ENCODE peak calls at places on chromosome 20, in eight cellular contexts. G, B, O, S, U, E, R and Y are unnamed samples.

GRCh38 chr20:8388707-8389106 is 256.6 kb downstream of the PLCB1 start:
- DNase-seq in G (no peak), B (no peak), O (peak), S (no peak), U (no peak), E (no peak), R (no peak), Y (no peak)

GRCh38 chr20:52490715-52491430 is 299.3 kb upstream of the ZFP64 start:
- DNase-seq in G (no peak), B (no peak), O (peak), S (no peak), U (peak), E (no peak), R (peak), Y (no peak)

GRCh38 chr20:24289737-24290481 is 179.5 kb upstream of the SYNDIG1 start:
- DNase-seq in G (no peak), B (no peak), O (no peak), S (no peak), U (no peak), E (no peak), R (no peak), Y (no peak)

GRCh38 chr20:54067606-54068174 is 2.7 kb downstream of the BCAS1 start:
- DNase-seq in G (no peak), B (no peak), O (peak), S (no peak), U (no peak), E (no peak), R (peak), Y (no peak)

GRCh38 chr20:14706555-14706954 is 369.1 kb upstream of the FLRT3 start:
- DNase-seq in G (no peak), B (no peak), O (no peak), S (no peak), U (no peak), E (no peak), R (no peak), Y (no peak)

GRCh38 chr20:59598625-59599310 is 5.6 kb upstream of the PHACTR3 start:
- DNase-seq in G (no peak), B (no peak), O (peak), S (no peak), U (no peak), E (peak), R (no peak), Y (peak)

GRCh38 chr20:32206383-32207210 is 946 bp downstream of the PLAGL2 start:
- DNase-seq in G (no peak), B (no peak), O (no peak), S (no peak), U (no peak), E (no peak), R (no peak), Y (no peak)

GRCh38 chr20:3876676-3877075 is 12.5 kb upstream of the PANK2 start:
- DNase-seq in G (no peak), B (no peak), O (no peak), S (no peak), U (no peak), E (no peak), R (no peak), Y (no peak)

GRCh38 chr20:6384368-6384767 is 261.5 kb upstream of the FERMT1 start:
- DNase-seq in G (no peak), B (no peak), O (no peak), S (no peak), U (no peak), E (no peak), R (no peak), Y (no peak)

GRCh38 chr20:37179671-37180524 is 550 bp upstream of the MROH8 start:
- DNase-seq in G (no peak), B (no peak), O (peak), S (no peak), U (peak), E (no peak), R (no peak), Y (no peak)

GRCh38 chr20:36128463-36129176 is 25.9 kb upstream of the EPB41L1 start:
- DNase-seq in G (no peak), B (no peak), O (peak), S (no peak), U (peak), E (no peak), R (peak), Y (no peak)

GRCh38 chr20:52105045-52105572 is 86.5 kb downstream of the ZFP64 start:
- DNase-seq in G (peak), B (no peak), O (peak), S (no peak), U (peak), E (peak), R (no peak), Y (no peak)

GRCh38 chr20:1373036-1373435 is 19.8 kb downstream of the FKBP1A start:
- DNase-seq in G (no peak), B (no peak), O (no peak), S (no peak), U (no peak), E (no peak), R (no peak), Y (no peak)

GRCh38 chr20:5918856-5919633 is 31.3 kb downstream of the TRMT6 start:
- DNase-seq in G (no peak), B (peak), O (peak), S (no peak), U (peak), E (no peak), R (peak), Y (no peak)

GRCh38 chr20:50746138-50746940 is 15.0 kb downstream of the PARD6B start:
- DNase-seq in G (no peak), B (no peak), O (no peak), S (no peak), U (peak), E (no peak), R (no peak), Y (no peak)

GRCh38 chr20:23190557-23190956 is 104.4 kb upstream of the CD93 start:
- DNase-seq in G (no peak), B (no peak), O (no peak), S (no peak), U (no peak), E (no peak), R (no peak), Y (no peak)

GRCh38 chr20:18831830-18832229 is 18.2 kb downstream of the SCP2D1 start:
- DNase-seq in G (no peak), B (no peak), O (peak), S (no peak), U (no peak), E (no peak), R (peak), Y (no peak)

GRCh38 chr20:32501709-32502108 is 83.4 kb downstream of the NOL4L start:
- DNase-seq in G (no peak), B (no peak), O (peak), S (no peak), U (peak), E (no peak), R (no peak), Y (no peak)

GRCh38 chr20:21511850-21512633 is 1.8 kb downstream of the NKX2-2 start:
- DNase-seq in G (no peak), B (no peak), O (no peak), S (no peak), U (no peak), E (no peak), R (no peak), Y (no peak)

GRCh38 chr20:1381753-1382591 is 10.9 kb downstream of the FKBP1A start:
- DNase-seq in G (no peak), B (no peak), O (no peak), S (no peak), U (no peak), E (no peak), R (no peak), Y (no peak)

GRCh38 chr20:20373046-20373706 is 5.3 kb downstream of the INSM1 start:
- DNase-seq in G (peak), B (no peak), O (peak), S (no peak), U (peak), E (no peak), R (no peak), Y (no peak)

GRCh38 chr20:51400051-51400926 is 142.2 kb downstream of the NFATC2 start:
- DNase-seq in G (no peak), B (peak), O (peak), S (peak), U (no peak), E (no peak), R (no peak), Y (no peak)

GRCh38 chr20:36865861-36866149 is 10.1 kb upstream of the TLDC2 start:
- DNase-seq in G (no peak), B (no peak), O (no peak), S (no peak), U (no peak), E (no peak), R (no peak), Y (no peak)

GRCh38 chr20:37295001-37295400 is 5.5 kb downstream of the MANBAL start:
- DNase-seq in G (peak), B (no peak), O (peak), S (no peak), U (peak), E (no peak), R (peak), Y (no peak)

GRCh38 chr20:18003897-18004296 is 35.1 kb downstream of the MGME1 start:
- DNase-seq in G (no peak), B (no peak), O (no peak), S (no peak), U (no peak), E (no peak), R (no peak), Y (no peak)

GRCh38 chr20:62291251-62292066 is 11.3 kb upstream of the ADRM1 start:
- DNase-seq in G (no peak), B (no peak), O (no peak), S (no peak), U (no peak), E (no peak), R (no peak), Y (no peak)

GRCh38 chr20:24948939-24949679 is at the start of gene CST7:
- DNase-seq in G (peak), B (peak), O (peak), S (peak), U (no peak), E (no peak), R (no peak), Y (no peak)

GRCh38 chr20:32463642-32464400 is 105.7 kb downstream of the ASXL1 start:
- DNase-seq in G (no peak), B (no peak), O (no peak), S (no peak), U (no peak), E (no peak), R (no peak), Y (no peak)

GRCh38 chr20:23214903-23215302 is 128.8 kb upstream of the CD93 start:
- DNase-seq in G (no peak), B (no peak), O (no peak), S (no peak), U (no peak), E (no peak), R (no peak), Y (no peak)

GRCh38 chr20:5989539-5989938 is 39.1 kb downstream of the MCM8 start:
- DNase-seq in G (no peak), B (no peak), O (no peak), S (no peak), U (no peak), E (no peak), R (no peak), Y (no peak)

GRCh38 chr20:10508060-10508459 is 73.0 kb downstream of the SLX4IP start:
- DNase-seq in G (no peak), B (no peak), O (peak), S (no peak), U (peak), E (no peak), R (no peak), Y (no peak)

GRCh38 chr20:44805991-44806729 is 4.2 kb downstream of the RIMS4 start:
- DNase-seq in G (peak), B (no peak), O (peak), S (no peak), U (peak), E (no peak), R (no peak), Y (no peak)

GRCh38 chr20:9458075-9458818 is 56.1 kb upstream of the LAMP5 start:
- DNase-seq in G (no peak), B (no peak), O (peak), S (no peak), U (no peak), E (peak), R (no peak), Y (no peak)
- TF ChIP-seq CTCF in G (no peak), B (no peak), O (peak), S (no peak), U (peak), E (peak), R (peak), Y (peak)

DNA sequence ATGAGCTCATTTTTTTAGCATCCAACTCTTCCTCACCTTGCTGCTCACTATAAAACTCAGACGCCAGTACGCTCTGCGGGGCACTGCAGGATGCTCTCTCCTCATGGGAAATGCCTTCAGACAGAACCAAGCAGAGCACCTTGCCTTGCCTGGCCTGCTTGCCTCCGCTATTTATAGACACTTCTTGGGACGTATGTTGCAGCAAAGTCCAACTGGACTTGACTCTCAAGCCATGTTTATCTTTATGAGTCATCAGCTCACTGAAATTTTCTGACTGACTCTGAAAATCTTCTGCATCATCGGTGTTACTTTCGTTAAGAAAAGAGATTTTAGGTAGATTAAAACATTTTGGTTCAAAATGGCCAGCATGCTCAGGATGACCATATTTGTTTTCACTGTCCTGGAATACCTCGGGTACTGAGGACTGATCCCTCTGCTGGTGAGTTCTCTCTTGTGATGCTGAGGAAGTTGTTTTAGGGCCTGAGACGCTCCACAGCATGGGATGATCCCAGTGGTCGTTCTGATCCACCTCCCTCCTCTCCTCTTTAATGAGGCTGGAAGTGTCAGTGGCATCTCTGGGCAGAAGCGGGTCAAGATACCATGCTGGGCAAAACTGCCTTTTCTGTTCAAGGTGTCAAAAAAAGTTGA is 204.5 kb downstream of the KIF16B start:
- DNase-seq in G (no peak), B (no peak), O (peak), S (no peak), U (no peak), E (no peak), R (no peak), Y (no peak)
- TF ChIP-seq CTCF in G (no peak), B (no peak), O (no peak), S (no peak), U (no peak), E (no peak), R (no peak), Y (no peak)

DNA sequence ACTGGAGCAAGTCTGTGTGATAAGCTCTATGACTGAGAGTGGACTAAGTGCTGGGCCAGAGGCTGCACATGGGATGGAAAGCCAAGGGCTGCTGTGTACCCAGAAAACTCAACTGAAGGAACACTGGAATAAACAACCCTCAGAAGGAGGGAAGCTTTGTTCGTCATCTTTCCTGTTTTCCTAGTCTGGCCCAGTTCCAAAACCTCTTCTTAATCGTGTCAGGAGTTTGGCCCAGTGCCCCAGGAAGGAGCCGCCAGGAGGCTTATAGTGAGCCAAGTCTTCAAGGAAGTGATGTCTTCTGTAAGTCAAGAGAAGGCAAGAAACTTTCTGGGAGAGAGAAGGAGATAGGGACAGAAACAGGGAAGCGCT is 23.3 kb upstream of the TOP1 start:
- DNase-seq in G (peak), B (no peak), O (peak), S (no peak), U (peak), E (no peak), R (peak), Y (no peak)
- TF ChIP-seq CTCF in G (no peak), B (no peak), O (no peak), S (no peak), U (no peak), E (no peak), R (no peak), Y (no peak)

GRCh38 chr20:47851774-47852173 is 66.5 kb upstream of the SULF2 start:
- DNase-seq in G (no peak), B (no peak), O (no peak), S (no peak), U (no peak), E (no peak), R (no peak), Y (no peak)
- TF ChIP-seq CTCF in G (no peak), B (no peak), O (no peak), S (no peak), U (no peak), E (no peak), R (no peak), Y (no peak)

GRCh38 chr20:46023148-46023484 is 5.9 kb upstream of the SLC12A5 start:
- DNase-seq in G (no peak), B (no peak), O (no peak), S (no peak), U (no peak), E (no peak), R (no peak), Y (no peak)
- TF ChIP-seq CTCF in G (no peak), B (peak), O (no peak), S (peak), U (peak), E (no peak), R (no peak), Y (no peak)

GRCh38 chr20:43389839-43390626 is 67.7 kb upstream of the SRSF6 start:
- DNase-seq in G (no peak), B (no peak), O (no peak), S (no peak), U (no peak), E (peak), R (no peak), Y (no peak)
- TF ChIP-seq CTCF in G (no peak), B (no peak), O (peak), S (no peak), U (peak), E (peak), R (peak), Y (no peak)

DNA sequence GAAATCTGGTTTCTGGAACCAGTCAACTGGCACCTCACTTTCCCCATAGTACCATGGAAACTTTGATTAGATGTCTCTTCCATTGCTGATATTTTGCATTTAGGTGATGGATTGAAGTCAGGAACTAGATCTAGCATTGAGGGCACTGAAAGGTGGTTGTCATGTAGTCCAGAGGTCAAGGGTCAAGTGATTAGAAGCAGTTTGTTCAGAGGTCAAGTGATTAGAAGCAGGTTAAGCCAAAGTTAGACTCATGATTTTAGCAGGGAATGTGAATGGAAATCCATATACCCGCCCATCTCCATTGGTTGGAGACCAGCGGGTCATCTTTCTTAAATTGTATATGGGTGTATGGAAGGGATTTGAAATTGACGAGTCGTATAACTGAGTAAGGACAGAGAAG is 51.2 kb downstream of the CBFA2T2 start:
- DNase-seq in G (no peak), B (no peak), O (no peak), S (no peak), U (no peak), E (no peak), R (no peak), Y (no peak)
- TF ChIP-seq CTCF in G (no peak), B (no peak), O (no peak), S (no peak), U (no peak), E (no peak), R (no peak), Y (no peak)